ENCODE peak calls at places on chromosomes 7 and 10, in five cellular contexts. F, X, E, J and Y are unnamed samples.

GRCh38 chr10:123766761-123767160 is 100.6 kb downstream of the GPR26 start:
- DNase-seq in F (no peak), X (no peak), E (no peak), J (no peak), Y (no peak)

GRCh38 chr10:24262929-24263653 is 54.2 kb downstream of the KIAA1217 start:
- DNase-seq in F (no peak), X (no peak), E (peak), J (no peak), Y (no peak)

GRCh38 chr10:104766341-104766740 is 125.3 kb downstream of the SORCS3 start:
- DNase-seq in F (no peak), X (no peak), E (no peak), J (no peak), Y (no peak)

GRCh38 chr7:28293529-28293835 is 112.9 kb upstream of the JAZF1 start:
- DNase-seq in F (no peak), X (no peak), E (no peak), J (no peak), Y (no peak)

GRCh38 chr7:114759347-114760062 is 162.4 kb upstream of the MDFIC start:
- DNase-seq in F (no peak), X (peak), E (no peak), J (no peak), Y (no peak)

GRCh38 chr10:103544657-103545310 is 51.3 kb downstream of the NEURL1 start:
- DNase-seq in F (no peak), X (no peak), E (no peak), J (peak), Y (no peak)

GRCh38 chr7:880450-880849 is 4.1 kb downstream of the GET4 start:
- DNase-seq in F (no peak), X (no peak), E (no peak), J (no peak), Y (no peak)

GRCh38 chr7:36732806-36733205 is 8.5 kb upstream of the AOAH start:
- DNase-seq in F (no peak), X (no peak), E (no peak), J (no peak), Y (no peak)

GRCh38 chr7:44477063-44477830 is 13.2 kb downstream of the NUDCD3 start:
- DNase-seq in F (no peak), X (peak), E (peak), J (peak), Y (no peak)

GRCh38 chr10:17386616-17387075 is 67.7 kb downstream of the ST8SIA6 start:
- DNase-seq in F (no peak), X (no peak), E (no peak), J (no peak), Y (no peak)

GRCh38 chr7:128045766-128046165 is 14.5 kb upstream of the LRRC4 start:
- DNase-seq in F (no peak), X (no peak), E (no peak), J (no peak), Y (no peak)

GRCh38 chr7:5450549-5451327 is 27.1 kb upstream of the TNRC18 start:
- DNase-seq in F (no peak), X (peak), E (no peak), J (peak), Y (no peak)

GRCh38 chr10:97771055-97771811 is 566 bp downstream of the SFRP5 start:
- DNase-seq in F (no peak), X (peak), E (no peak), J (peak), Y (no peak)

GRCh38 chr10:17453377-17454091 is 861 bp downstream of the ST8SIA6 start:
- DNase-seq in F (no peak), X (peak), E (peak), J (peak), Y (no peak)

GRCh38 chr7:128031901-128032604 is 816 bp upstream of the LRRC4 start:
- DNase-seq in F (no peak), X (peak), E (no peak), J (peak), Y (no peak)

GRCh38 chr7:9869151-9869550 is 1104.5 kb upstream of the PHF14 start:
- DNase-seq in F (no peak), X (no peak), E (no peak), J (no peak), Y (no peak)

GRCh38 chr7:46209611-46210170 is 288.6 kb upstream of the IGFBP3 start:
- DNase-seq in F (no peak), X (no peak), E (no peak), J (no peak), Y (peak)

GRCh38 chr7:159083001-159083697 is 61.5 kb downstream of the VIPR2 start:
- DNase-seq in F (no peak), X (no peak), E (no peak), J (no peak), Y (no peak)

GRCh38 chr10:70319183-70319582 is 35.4 kb upstream of the NPFFR1 start:
- DNase-seq in F (no peak), X (no peak), E (no peak), J (peak), Y (no peak)

GRCh38 chr10:42959833-42960232 is 117.0 kb upstream of the RET start:
- DNase-seq in F (no peak), X (no peak), E (peak), J (no peak), Y (peak)

GRCh38 chr7:25906003-25906402 is 246.0 kb upstream of the NFE2L3 start:
- DNase-seq in F (no peak), X (no peak), E (no peak), J (no peak), Y (peak)

GRCh38 chr7:30412810-30413504 is 65.6 kb downstream of the NOD1 start:
- DNase-seq in F (no peak), X (peak), E (peak), J (peak), Y (peak)

GRCh38 chr10:72037811-72038210 is 50.5 kb downstream of the SPOCK2 start:
- DNase-seq in F (no peak), X (no peak), E (no peak), J (no peak), Y (no peak)

GRCh38 chr10:90644165-90644564 is 213.7 kb downstream of the HTR7 start:
- DNase-seq in F (no peak), X (no peak), E (no peak), J (no peak), Y (no peak)

GRCh38 chr10:113047963-113048781 is 98.1 kb downstream of the TCF7L2 start:
- DNase-seq in F (no peak), X (no peak), E (no peak), J (no peak), Y (no peak)

GRCh38 chr7:22482476-22482875 is 17.5 kb downstream of the STEAP1B start:
- DNase-seq in F (no peak), X (no peak), E (no peak), J (no peak), Y (no peak)

GRCh38 chr7:74544706-74545469 is 91.2 kb downstream of the GTF2IRD1 start:
- DNase-seq in F (no peak), X (peak), E (no peak), J (peak), Y (no peak)

DNA sequence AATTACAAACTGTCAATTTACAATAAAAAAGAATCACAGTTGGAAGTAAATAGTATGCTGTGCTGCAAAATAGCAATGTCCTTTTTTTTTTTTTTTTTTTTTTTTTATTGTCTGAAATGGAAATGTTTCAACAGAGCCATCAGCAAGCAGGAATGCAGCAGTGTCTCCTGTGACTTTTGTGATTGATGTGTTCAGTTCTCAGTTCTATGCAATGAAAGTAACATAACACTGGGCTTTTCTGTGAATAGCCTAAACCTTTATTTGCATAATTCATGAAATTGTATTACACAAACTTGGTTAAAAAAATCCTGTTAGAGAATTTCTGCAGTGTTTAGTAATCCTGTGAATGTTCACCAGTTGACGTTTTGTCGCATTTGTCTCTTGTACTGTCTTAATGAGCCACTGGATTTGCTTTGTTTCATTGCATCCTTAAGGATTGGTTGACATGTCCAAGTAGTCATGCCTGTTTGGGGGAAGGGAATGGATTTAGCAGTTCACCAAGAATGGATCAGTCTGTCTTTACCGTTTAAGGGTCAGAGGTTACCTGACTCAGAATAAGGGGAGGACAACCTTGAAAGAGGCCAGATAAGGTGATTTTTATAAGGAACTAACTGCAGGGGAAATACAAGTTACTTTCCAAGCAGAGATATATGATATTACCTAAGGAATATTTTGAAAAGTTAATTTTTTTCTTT is 192.7 kb downstream of the MLLT10 start:
- DNase-seq in F (no peak), X (peak), E (no peak), J (no peak), Y (no peak)
- H3K4me3 ChIP-seq in F (no peak), X (no peak), E (no peak), J (peak), Y (no peak)

DNA sequence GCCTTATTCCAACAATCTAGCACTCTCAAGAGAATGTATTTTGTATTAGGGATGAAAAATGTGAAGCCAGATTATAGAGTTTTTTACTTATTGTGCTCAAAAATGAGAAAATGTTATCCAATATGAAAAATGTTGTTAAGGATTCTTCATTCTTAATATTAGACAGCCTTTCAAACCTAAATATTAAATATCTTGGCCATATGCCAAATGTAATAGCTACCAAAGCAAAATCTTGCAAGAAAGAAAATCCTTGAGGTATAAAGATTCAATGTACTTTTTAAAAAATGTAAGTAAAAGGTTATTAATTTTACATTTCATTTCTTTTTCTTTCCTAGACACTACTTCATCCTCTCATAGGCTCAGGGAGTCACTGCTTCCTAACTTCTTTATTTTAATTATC is 33.4 kb downstream of the MET start:
- DNase-seq in F (no peak), X (no peak), E (no peak), J (no peak), Y (no peak)
- H3K27ac ChIP-seq in F (no peak), X (no peak), E (no peak), J (no peak), Y (no peak)

GRCh38 chr7:107581387-107582013 is 1.5 kb downstream of the BCAP29 start:
- DNase-seq in F (no peak), X (no peak), E (no peak), J (no peak), Y (no peak)
- H3K4me3 ChIP-seq in F (peak), X (peak), E (peak), J (peak), Y (peak)

DNA sequence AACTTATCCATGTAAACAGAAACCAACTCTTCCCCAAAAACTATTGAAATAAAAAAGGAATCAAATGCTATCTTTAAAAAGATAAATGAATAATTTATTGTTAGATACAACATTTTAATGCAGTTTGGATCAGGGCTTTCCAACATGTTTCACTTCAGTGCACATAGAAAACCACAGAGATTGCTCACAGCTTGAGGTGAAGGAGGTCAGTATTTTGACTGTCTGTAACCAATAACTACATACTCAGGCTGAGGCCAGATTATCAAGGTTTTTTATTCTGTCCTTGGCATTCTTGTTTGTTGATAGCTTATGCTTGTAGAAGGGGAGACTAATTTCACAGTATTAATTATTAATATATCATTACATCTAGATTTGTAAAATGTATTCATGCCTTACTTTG is 195.5 kb downstream of the PRKG1 start:
- DNase-seq in F (no peak), X (no peak), E (no peak), J (no peak), Y (no peak)
- H3K27ac ChIP-seq in F (no peak), X (no peak), E (no peak), J (no peak), Y (no peak)

GRCh38 chr7:3091631-3092030 is 48.0 kb upstream of the CARD11 start:
- DNase-seq in F (no peak), X (no peak), E (no peak), J (no peak), Y (no peak)
- H3K4me3 ChIP-seq in F (no peak), X (no peak), E (no peak), J (no peak), Y (no peak)